ENCODE peak calls at places on chromosomes 2 and 18, in nine cellular contexts. O, V, Q, D, R, Z, J, S and W are unnamed samples.

GRCh38 chr18:32379891-32380290 is 90.8 kb downstream of the GAREM1 start:
- DNase-seq in O (no peak), V (no peak), Q (no peak), D (no peak), R (no peak), Z (no peak), J (no peak), S (no peak), W (no peak)

GRCh38 chr2:17995594-17995993 is 117.1 kb downstream of the KCNS3 start:
- DNase-seq in O (no peak), V (no peak), Q (no peak), D (no peak), R (no peak), Z (no peak), J (no peak), S (no peak), W (no peak)

GRCh38 chr2:49686291-49686690 is 532.0 kb upstream of the FSHR start:
- DNase-seq in O (no peak), V (no peak), Q (no peak), D (no peak), R (no peak), Z (no peak), J (no peak), S (no peak), W (no peak)

GRCh38 chr2:27711804-27712203 is 48.1 kb downstream of the SLC4A1AP start:
- DNase-seq in O (no peak), V (no peak), Q (no peak), D (no peak), R (no peak), Z (no peak), J (no peak), S (no peak), W (no peak)

GRCh38 chr2:62014102-62014501 is 108.6 kb downstream of the COMMD1 start:
- DNase-seq in O (no peak), V (no peak), Q (peak; percentile 88), D (peak; percentile 83), R (no peak), Z (peak; percentile 86), J (no peak), S (no peak), W (peak; percentile 19)

GRCh38 chr2:72134997-72135800 is 12.5 kb downstream of the CYP26B1 start:
- DNase-seq in O (peak; percentile 46), V (no peak), Q (no peak), D (no peak), R (no peak), Z (no peak), J (peak; percentile 33), S (no peak), W (no peak)

GRCh38 chr2:10308866-10309265 is 6.2 kb downstream of the HPCAL1 start:
- DNase-seq in O (no peak), V (no peak), Q (no peak), D (no peak), R (no peak), Z (no peak), J (no peak), S (no peak), W (no peak)

GRCh38 chr2:3079959-3080948 is 297.4 kb downstream of the EIPR1 start:
- DNase-seq in O (no peak), V (no peak), Q (no peak), D (no peak), R (no peak), Z (no peak), J (no peak), S (no peak), W (no peak)

GRCh38 chr2:201007584-201007998 is 44.1 kb upstream of the ORC2 start:
- DNase-seq in O (no peak), V (no peak), Q (no peak), D (no peak), R (no peak), Z (peak; percentile 26), J (no peak), S (no peak), W (no peak)

GRCh38 chr2:82391386-82391785 is 2067.7 kb downstream of the SUCLG1 start:
- DNase-seq in O (no peak), V (no peak), Q (no peak), D (peak; percentile 29), R (no peak), Z (no peak), J (no peak), S (no peak), W (no peak)

GRCh38 chr2:9984217-9984739 is 32.8 kb downstream of the GRHL1 start:
- DNase-seq in O (no peak), V (peak; percentile 90), Q (no peak), D (no peak), R (peak; percentile 59), Z (peak; percentile 45), J (no peak), S (no peak), W (no peak)

GRCh38 chr18:79850731-79851130 is 53.0 kb downstream of the KCNG2 start:
- DNase-seq in O (no peak), V (no peak), Q (no peak), D (no peak), R (no peak), Z (no peak), J (no peak), S (no peak), W (peak; percentile 55)

GRCh38 chr2:162184362-162184761 is 32.3 kb upstream of the GCG start:
- DNase-seq in O (no peak), V (no peak), Q (no peak), D (no peak), R (no peak), Z (no peak), J (no peak), S (no peak), W (no peak)

GRCh38 chr18:78271790-78272189 is 707.8 kb upstream of the SALL3 start:
- DNase-seq in O (no peak), V (no peak), Q (peak; percentile 53), D (no peak), R (no peak), Z (peak; percentile 3), J (no peak), S (no peak), W (no peak)

GRCh38 chr2:71547616-71548285 is 94.4 kb downstream of the DYSF start:
- DNase-seq in O (no peak), V (no peak), Q (no peak), D (peak; percentile 19), R (no peak), Z (no peak), J (no peak), S (no peak), W (no peak)

DNA sequence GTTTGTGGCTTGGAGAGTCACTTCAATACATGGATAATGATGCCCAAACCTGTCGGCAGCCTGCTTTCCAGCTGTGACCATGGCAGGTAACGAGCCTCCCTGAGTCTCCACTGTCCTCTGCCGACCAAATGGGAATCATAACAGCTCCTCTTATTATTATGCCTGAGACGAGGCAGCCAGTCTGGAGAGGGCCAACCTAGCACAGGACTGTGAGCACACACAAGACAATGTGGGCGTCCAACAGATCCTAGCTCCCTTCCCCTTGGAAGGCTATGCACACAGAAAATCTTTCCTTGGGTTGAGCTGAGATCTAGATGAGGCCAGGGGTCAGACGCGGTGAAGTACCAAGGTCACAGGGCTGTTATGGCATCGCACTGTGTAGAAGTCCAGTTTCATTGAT is 890 bp upstream of the SLC4A3 start:
- DNase-seq in O (no peak), V (no peak), Q (no peak), D (no peak), R (no peak), Z (no peak), J (no peak), S (no peak), W (no peak)
- H3K4me3 ChIP-seq in O (no peak overlapping the region), V (no peak overlapping the region), Q (no peak overlapping the region), D (no peak overlapping the region), R (no peak overlapping the region), Z (no peak overlapping the region), J (no peak overlapping the region), S (no peak overlapping the region), W (no peak overlapping the region)

GRCh38 chr18:75128051-75128605 is 80.8 kb downstream of the PTGR3 start:
- DNase-seq in O (no peak), V (no peak), Q (no peak), D (no peak), R (no peak), Z (no peak), J (no peak), S (peak; percentile 34), W (no peak)

GRCh38 chr18:75128911-75129716 is 79.8 kb downstream of the PTGR3 start:
- DNase-seq in O (no peak), V (no peak), Q (no peak), D (no peak), R (no peak), Z (no peak), J (no peak), S (peak; percentile 44), W (peak; percentile 40)

GRCh38 chr18:75125359-75126331 is 83.3 kb downstream of the PTGR3 start:
- DNase-seq in O (no peak), V (no peak), Q (no peak), D (no peak), R (no peak), Z (peak; percentile 53), J (no peak), S (peak; percentile 44), W (no peak)

GRCh38 chr18:75124967-75125358 is 84.0 kb downstream of the PTGR3 start:
- DNase-seq in O (no peak), V (no peak), Q (no peak), D (no peak), R (no peak), Z (no peak), J (no peak), S (no peak), W (no peak)

GRCh38 chr18:75127143-75128021 is 81.6 kb downstream of the PTGR3 start:
- DNase-seq in O (no peak), V (no peak), Q (no peak), D (no peak), R (no peak), Z (peak; percentile 95), J (peak; percentile 83), S (peak; percentile 46), W (no peak)
- H3K4me3 ChIP-seq in O (no peak overlapping the region), V (no peak overlapping the region), Q (no peak overlapping the region), D (no peak overlapping the region), R (no peak overlapping the region), Z (no peak overlapping the region), J (no peak overlapping the region), S (no peak overlapping the region), W (no peak overlapping the region)

DNA sequence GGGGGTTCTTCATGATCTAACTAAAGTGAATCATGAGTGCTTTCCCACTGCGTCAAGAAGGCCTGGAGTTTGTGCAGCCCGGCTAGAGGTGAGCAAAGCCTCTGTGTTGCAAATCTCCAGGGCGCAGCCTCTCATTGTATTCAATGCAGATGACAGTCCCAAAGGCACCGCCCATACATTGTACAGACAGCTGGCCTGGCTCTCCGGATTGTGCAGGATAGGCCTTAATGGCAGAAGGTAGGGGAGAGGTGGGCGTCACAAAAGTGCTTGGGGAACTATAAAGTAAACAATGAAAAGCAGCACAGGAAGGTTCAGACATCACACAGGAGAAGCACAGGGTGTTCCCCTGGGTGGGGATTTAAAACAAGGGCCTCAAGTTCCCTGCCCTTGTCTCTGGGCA is 892 bp upstream of the GYPC start:
- DNase-seq in O (no peak), V (no peak), Q (no peak), D (no peak), R (no peak), Z (no peak), J (no peak), S (peak; percentile 46), W (no peak)
- H3K4me3 ChIP-seq in O (no peak overlapping the region), V (no peak overlapping the region), Q (no peak overlapping the region), D (no peak overlapping the region), R (no peak overlapping the region), Z (no peak overlapping the region), J (peak overlapping the region; percentile 75), S (no peak overlapping the region), W (peak overlapping the region; percentile 79)

DNA sequence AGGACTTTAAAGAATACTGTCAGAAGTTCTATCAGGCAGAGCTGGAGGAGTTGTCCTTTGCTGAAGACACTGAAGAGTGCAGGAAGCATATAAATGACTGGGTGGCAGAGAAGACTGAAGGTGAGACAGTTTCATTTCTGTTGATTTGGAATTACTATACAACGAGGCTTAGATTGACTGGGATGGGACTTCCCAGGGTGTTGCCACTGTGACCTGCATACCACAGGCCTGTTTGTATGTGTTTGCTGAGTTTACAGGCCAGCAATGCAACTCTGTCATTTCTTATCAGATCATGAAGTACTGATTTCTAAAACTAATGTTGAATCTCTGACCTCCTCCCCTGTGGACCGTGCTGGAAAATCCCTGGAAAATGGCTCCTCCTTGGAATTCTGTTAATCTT is 11.8 kb downstream of the SERPINB8 start:
- DNase-seq in O (no peak), V (no peak), Q (no peak), D (no peak), R (no peak), Z (no peak), J (no peak), S (no peak), W (no peak)
- H3K4me3 ChIP-seq in O (no peak overlapping the region), V (no peak overlapping the region), Q (no peak overlapping the region), D (no peak overlapping the region), R (no peak overlapping the region), Z (no peak overlapping the region), J (no peak overlapping the region), S (no peak overlapping the region), W (no peak overlapping the region)